ENCODE peak calls at places on chromosomes 2 and 18, in five cellular contexts. H is endothelial cell, U is RWPE2, O is HFFc6, Z is AG10803. D is an unnamed sample.

GRCh38 chr2:145186303-145186702 is 666.4 kb upstream of the ZEB2 start:
- DNase-seq in H (no peak), U (no peak), O (no peak), Z (peak), D (no peak)

GRCh38 chr2:238527565-238527964 is 100.8 kb downstream of the ASB1 start:
- DNase-seq in H (no peak), U (no peak), O (peak), Z (peak), D (no peak)

GRCh38 chr18:36066001-36066400 is 1.4 kb downstream of the RPRD1A start:
- DNase-seq in H (no peak), U (no peak), O (peak), Z (peak), D (no peak)

GRCh38 chr2:68774569-68775271 is 40.1 kb downstream of the ARHGAP25 start:
- DNase-seq in H (peak), U (no peak), O (no peak), Z (no peak), D (no peak)

GRCh38 chr2:66240284-66240683 is 194.6 kb upstream of the MEIS1 start:
- DNase-seq in H (no peak), U (no peak), O (no peak), Z (peak), D (no peak)

GRCh38 chr18:80143876-80144275 is 34.8 kb downstream of the ADNP2 start:
- DNase-seq in H (no peak), U (no peak), O (peak), Z (no peak), D (no peak)

GRCh38 chr2:46394649-46395510 is 84.5 kb upstream of the TMEM247 start:
- DNase-seq in H (no peak), U (no peak), O (no peak), Z (no peak), D (no peak)

GRCh38 chr2:205657579-205657978 is 24.7 kb upstream of the NRP2 start:
- DNase-seq in H (no peak), U (no peak), O (peak), Z (peak), D (no peak)

GRCh38 chr18:62663731-62664336 is 51.5 kb upstream of the PHLPP1 start:
- DNase-seq in H (no peak), U (no peak), O (peak), Z (no peak), D (no peak)

GRCh38 chr2:36477744-36478143 is 120.2 kb downstream of the FEZ2 start:
- DNase-seq in H (no peak), U (no peak), O (no peak), Z (no peak), D (no peak)

GRCh38 chr18:50287028-50287440 is 458 bp downstream of the CXXC1 start:
- DNase-seq in H (no peak), U (no peak), O (no peak), Z (no peak), D (no peak)

GRCh38 chr18:58908006-58908405 is 43.3 kb downstream of the ZNF532 start:
- DNase-seq in H (no peak), U (no peak), O (no peak), Z (no peak), D (no peak)

GRCh38 chr2:206452750-206453149 is 9.4 kb downstream of the ADAM23 start:
- DNase-seq in H (no peak), U (no peak), O (no peak), Z (no peak), D (no peak)

GRCh38 chr2:197223455-197223854 is 87.1 kb downstream of the ANKRD44 start:
- DNase-seq in H (no peak), U (no peak), O (no peak), Z (no peak), D (no peak)

GRCh38 chr2:8239402-8240127 is 442.3 kb upstream of the ID2 start:
- DNase-seq in H (no peak), U (no peak), O (no peak), Z (no peak), D (no peak)

GRCh38 chr2:161981016-161981415 is 93.0 kb downstream of the DPP4 start:
- DNase-seq in H (no peak), U (no peak), O (no peak), Z (no peak), D (no peak)

GRCh38 chr2:208315081-208315788 is 49.2 kb downstream of the PIKFYVE start:
- DNase-seq in H (no peak), U (no peak), O (peak), Z (peak), D (no peak)

GRCh38 chr2:143433158-143433557 is 303.9 kb downstream of the ARHGAP15 start:
- DNase-seq in H (no peak), U (no peak), O (peak), Z (peak), D (no peak)

GRCh38 chr2:143426296-143426695 is 297.1 kb downstream of the ARHGAP15 start:
- DNase-seq in H (no peak), U (no peak), O (peak), Z (peak), D (peak)

GRCh38 chr2:143428700-143429099 is 299.5 kb downstream of the ARHGAP15 start:
- DNase-seq in H (no peak), U (no peak), O (peak), Z (no peak), D (peak)

GRCh38 chr2:143431316-143431715 is 302.1 kb downstream of the ARHGAP15 start:
- DNase-seq in H (no peak), U (no peak), O (peak), Z (no peak), D (no peak)

DNA sequence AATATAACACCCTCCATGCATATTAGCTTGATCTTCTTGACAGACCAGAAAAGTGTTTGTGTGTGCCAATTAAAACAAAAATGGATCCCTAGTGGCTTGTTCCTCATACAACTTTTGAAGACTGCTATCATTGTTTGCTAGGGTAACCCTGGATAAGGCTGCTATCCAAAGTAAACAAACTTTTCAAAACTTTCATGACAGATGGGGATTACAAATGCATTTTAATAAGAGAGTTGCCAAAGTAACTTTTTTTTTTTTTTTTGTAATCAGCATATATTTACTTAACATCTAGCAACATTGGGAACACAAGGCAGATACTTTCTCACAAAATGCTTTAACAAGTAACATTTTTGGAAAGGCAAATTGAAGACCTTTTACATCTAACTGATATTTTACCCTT is 300.7 kb downstream of the ARHGAP15 start:
- DNase-seq in H (no peak), U (no peak), O (no peak), Z (no peak), D (no peak)
- TF ChIP-seq CTCF in H (no peak), U (no peak), O (no peak), Z (no peak), D (no peak)

GRCh38 chr18:72697706-72698105 is 153.6 kb upstream of the CBLN2 start:
- DNase-seq in H (no peak), U (no peak), O (no peak), Z (no peak), D (no peak)

GRCh38 chr18:72704202-72704601 is 160.1 kb upstream of the CBLN2 start:
- DNase-seq in H (no peak), U (no peak), O (no peak), Z (no peak), D (no peak)

DNA sequence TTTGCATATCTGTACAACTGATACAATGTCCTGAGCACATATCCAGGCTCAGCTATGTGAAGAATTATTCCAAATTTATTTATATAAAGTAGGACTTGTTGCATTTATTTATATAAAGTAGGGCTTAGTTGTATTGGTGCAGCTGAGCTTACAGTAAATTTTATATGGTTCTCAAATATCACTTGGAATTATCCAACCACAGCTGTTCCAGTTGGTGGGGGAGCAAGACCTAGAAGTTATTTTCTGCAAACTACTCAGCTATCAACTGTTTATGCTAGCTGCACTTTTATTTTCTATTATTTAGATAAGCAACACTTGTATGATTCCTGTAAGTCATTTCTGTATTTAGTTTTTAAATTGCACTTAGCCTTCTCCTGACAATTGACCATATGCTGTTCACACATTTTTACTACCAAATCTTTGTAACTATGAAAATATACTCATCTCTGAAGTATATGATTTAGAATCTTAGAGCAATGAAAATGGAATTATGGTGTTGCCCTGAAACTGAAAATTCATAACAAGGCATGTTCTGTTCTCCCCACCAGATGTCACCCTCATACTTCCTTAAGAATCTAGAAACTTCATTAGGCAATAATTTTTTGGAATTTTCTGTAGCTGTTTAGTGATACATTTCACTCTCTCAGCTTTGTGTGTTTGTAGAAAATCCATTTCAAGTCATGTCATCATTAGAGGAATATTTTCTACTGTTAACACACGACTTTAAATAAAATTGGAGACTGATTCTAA is 157.0 kb upstream of the CBLN2 start:
- DNase-seq in H (no peak), U (no peak), O (no peak), Z (peak), D (no peak)
- TF ChIP-seq CTCF in H (no peak), U (peak), O (peak), Z (peak), D (peak)

GRCh38 chr2:30871980-30872789 is 64.9 kb upstream of the CAPN13 start:
- DNase-seq in H (no peak), U (no peak), O (no peak), Z (no peak), D (peak)
- TF ChIP-seq CTCF in H (no peak), U (no peak), O (no peak), Z (no peak), D (no peak)

GRCh38 chr2:236623816-236624215 is 54.2 kb downstream of the ACKR3 start:
- DNase-seq in H (no peak), U (no peak), O (no peak), Z (no peak), D (no peak)
- TF ChIP-seq CTCF in H (peak), U (no peak), O (peak), Z (no peak), D (no peak)

D was measured in epithelial cell of proximal tubule.